ENCODE peak calls at places on chromosomes 5 and 9, in eight cellular contexts. F is right atrium auricular region, E is H9, L is activated B cell treated with CpG ODN at 0.5 μM for 24 hours, D is osteocyte, G is HFFc6, P is dorsolateral prefrontal cortex, K is tibial artery. Q is an unnamed sample.

GRCh38 chr9:134996591-134997530 is 79.1 kb upstream of the FCN1 start:
- DNase-seq in F (no peak), E (no peak), L (no peak), D (no peak), G (no peak), P (no peak), K (no peak), Q (no peak)

GRCh38 chr9:89854715-89855475 is 250.1 kb downstream of the GADD45G start:
- DNase-seq in F (peak), E (peak), L (no peak), D (no peak), G (no peak), P (no peak), K (no peak), Q (no peak)

GRCh38 chr9:91060520-91061343 is 259.1 kb downstream of the SYK start:
- DNase-seq in F (peak), E (no peak), L (no peak), D (no peak), G (peak), P (no peak), K (peak), Q (peak)

GRCh38 chr9:133463864-133464615 is 4.3 kb downstream of the CACFD1 start:
- DNase-seq in F (no peak), E (no peak), L (no peak), D (no peak), G (no peak), P (no peak), K (no peak), Q (no peak)

GRCh38 chr9:129266536-129266935 is 88.5 kb upstream of the IER5L start:
- DNase-seq in F (no peak), E (no peak), L (no peak), D (no peak), G (no peak), P (no peak), K (no peak), Q (no peak)

GRCh38 chr9:131441441-131441840 is 47.6 kb downstream of the PRRC2B start:
- DNase-seq in F (no peak), E (no peak), L (peak), D (no peak), G (no peak), P (no peak), K (peak), Q (no peak)

GRCh38 chr9:37436540-37436939 is 14.0 kb downstream of the GRHPR start:
- DNase-seq in F (no peak), E (no peak), L (no peak), D (no peak), G (no peak), P (no peak), K (no peak), Q (no peak)

GRCh38 chr9:106757539-106757938 is 105.4 kb upstream of the ZNF462 start:
- DNase-seq in F (no peak), E (peak), L (no peak), D (no peak), G (no peak), P (no peak), K (no peak), Q (no peak)

GRCh38 chr5:56513141-56513540 is 280.0 kb upstream of the ANKRD55 start:
- DNase-seq in F (no peak), E (no peak), L (no peak), D (no peak), G (no peak), P (no peak), K (no peak), Q (no peak)

GRCh38 chr5:61327761-61328753 is 4.0 kb upstream of the ZSWIM6 start:
- DNase-seq in F (no peak), E (no peak), L (no peak), D (no peak), G (peak), P (no peak), K (no peak), Q (no peak)

GRCh38 chr5:54889826-54890225 is 95.6 kb downstream of the ESM1 start:
- DNase-seq in F (no peak), E (no peak), L (no peak), D (no peak), G (peak), P (no peak), K (no peak), Q (peak)

GRCh38 chr9:136228107-136228875 is 17.3 kb downstream of the QSOX2 start:
- DNase-seq in F (no peak), E (no peak), L (no peak), D (no peak), G (peak), P (no peak), K (no peak), Q (no peak)

DNA sequence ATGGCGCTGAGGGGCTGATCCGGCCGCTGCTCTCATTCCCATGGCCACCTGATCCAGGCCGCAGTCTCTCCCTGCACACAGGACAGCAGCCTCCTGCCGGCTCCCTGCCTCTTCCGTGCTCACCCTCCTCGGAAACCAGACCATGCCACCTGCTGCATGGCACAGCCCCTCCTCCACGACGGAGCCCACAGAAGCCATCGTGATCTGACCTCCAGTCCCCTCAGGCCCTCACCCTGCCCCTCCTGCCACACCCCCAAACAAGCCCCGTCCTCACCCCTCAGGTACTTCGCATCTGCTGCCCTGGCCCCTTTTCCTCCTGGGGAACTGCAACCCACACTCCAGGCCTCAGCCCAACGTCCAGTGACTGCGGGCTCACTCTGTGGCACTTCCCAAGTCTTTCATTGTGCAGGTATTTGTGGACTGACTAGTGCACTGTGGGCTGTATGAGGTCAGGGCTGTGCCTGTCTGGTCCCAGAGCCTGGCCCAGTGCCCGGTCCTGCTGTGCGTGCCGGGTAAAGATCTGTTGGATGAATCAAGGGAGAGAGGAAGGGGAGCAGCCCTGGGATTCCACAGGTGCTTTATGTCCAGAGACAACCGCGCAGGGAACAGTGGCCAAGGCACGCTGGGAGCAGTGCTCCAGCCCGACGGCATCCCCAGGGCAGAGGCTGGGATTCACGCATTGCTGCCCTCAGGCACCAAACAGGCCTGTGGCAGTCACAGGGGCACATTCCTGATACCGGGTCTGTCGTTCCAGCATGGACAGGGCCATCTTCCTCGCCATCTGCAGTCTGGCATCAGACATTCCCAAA is 86.1 kb downstream of the ADAMTS2 start:
- DNase-seq in F (peak), E (peak), L (peak), D (peak), G (peak), P (peak), K (no peak), Q (peak)
- TF ChIP-seq CTCF in F (no peak), E (no peak), L (no peak), D (no peak), G (no peak), P (no peak), K (no peak), Q (no peak)

DNA sequence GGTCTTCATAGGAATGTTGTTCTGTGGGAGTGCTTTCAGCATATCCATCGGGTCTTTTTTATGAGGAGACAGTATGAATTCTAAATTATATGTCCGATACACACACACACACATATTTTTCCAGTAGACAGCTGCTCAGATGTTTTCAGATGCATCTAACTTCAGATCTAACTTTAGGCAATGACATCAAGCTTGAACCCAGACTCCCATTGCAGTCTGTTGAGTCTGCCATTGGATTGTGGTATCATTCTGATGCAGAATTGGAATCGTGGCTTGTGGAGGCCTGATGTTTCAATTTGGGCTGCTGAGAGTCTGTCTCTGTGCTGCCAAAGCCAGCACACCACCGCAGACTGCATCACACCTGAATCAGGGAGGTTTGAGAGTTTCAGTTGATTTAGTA is 376.4 kb downstream of the OSTF1 start:
- DNase-seq in F (no peak), E (no peak), L (no peak), D (no peak), G (no peak), P (no peak), K (no peak), Q (no peak)
- TF ChIP-seq CTCF in F (no peak), E (no peak), L (no peak), D (no peak), G (no peak), P (no peak), K (no peak), Q (no peak)

GRCh38 chr9:33719581-33720374 is 75.6 kb upstream of the PRSS3 start:
- DNase-seq in F (no peak), E (peak), L (peak), D (no peak), G (peak), P (no peak), K (no peak), Q (no peak)
- TF ChIP-seq CTCF in F (peak), E (peak), L (no peak), D (peak), G (peak), P (peak), K (no peak), Q (peak)

GRCh38 chr9:88173378-88173999 is 35.2 kb upstream of the SPATA31C2 start:
- DNase-seq in F (no peak), E (peak), L (no peak), D (no peak), G (peak), P (no peak), K (peak), Q (peak)
- TF ChIP-seq CTCF in F (peak), E (peak), L (no peak), D (peak), G (peak), P (peak), K (peak), Q (peak)

DNA sequence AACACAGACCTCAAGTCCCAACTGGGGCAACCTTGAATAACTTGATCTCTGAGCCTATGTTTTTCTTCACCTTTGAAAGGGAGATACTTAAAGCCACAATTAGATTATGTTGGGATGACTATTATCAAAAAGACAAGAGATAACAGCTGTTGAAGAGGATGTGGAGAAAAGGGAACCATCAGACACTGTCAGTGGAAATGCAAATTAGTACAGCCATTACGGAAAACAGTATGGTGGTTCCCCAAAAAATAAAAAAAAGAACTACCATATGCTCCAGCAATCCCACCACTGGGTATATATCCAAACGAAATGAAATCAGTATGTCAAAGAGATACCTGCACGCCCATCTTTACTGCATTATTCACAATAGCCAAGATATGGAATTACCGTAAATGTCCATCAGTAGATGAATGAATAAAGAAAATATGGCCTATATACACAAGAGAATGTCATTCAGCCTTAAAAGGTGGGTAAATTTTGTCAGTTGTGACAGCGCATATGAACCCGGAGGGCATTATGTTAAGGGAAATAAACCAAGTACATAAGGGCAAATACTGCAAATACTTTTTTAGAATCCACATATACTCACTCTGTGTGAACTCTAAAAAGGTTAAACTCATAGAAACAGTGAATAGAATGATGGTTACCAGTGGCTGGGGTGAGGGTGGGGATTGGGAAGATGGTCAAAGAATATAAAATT is 12.7 kb downstream of the FAT2 start:
- DNase-seq in F (no peak), E (no peak), L (no peak), D (no peak), G (no peak), P (no peak), K (no peak), Q (no peak)
- TF ChIP-seq CTCF in F (no peak), E (no peak), L (no peak), D (no peak), G (no peak), P (no peak), K (no peak), Q (no peak)

Q was measured in BJ.